ENCODE peak calls at places on chromosome 17, in five cellular contexts. One of them, this sample, is unnamed. For H3K27me3, the result is how much of the 10 kb centered on the place peaks cover.

GRCh38 chr17:44308320-44308818 is at the start of gene RUNDC3A:
- DNase-seq in heart right ventricle: peak
- DNase-seq in cardiac muscle cell: peak
- DNase-seq in IMR-90: peak
- DNase-seq in SK-N-SH: peak
- DNase-seq in this sample: peak

GRCh38 chr17:74923538-74924249 is 379 bp upstream of the OTOP2 start:
- DNase-seq in heart right ventricle: peak
- DNase-seq in cardiac muscle cell: peak
- DNase-seq in IMR-90: peak
- DNase-seq in SK-N-SH: peak
- DNase-seq in this sample: peak

GRCh38 chr17:76441681-76442340 is 11.1 kb downstream of the UBE2O start:
- DNase-seq in heart right ventricle: no peak
- DNase-seq in cardiac muscle cell: peak
- DNase-seq in IMR-90: no peak
- DNase-seq in SK-N-SH: no peak
- DNase-seq in this sample: no peak

GRCh38 chr17:75809631-75810111 is 25.1 kb downstream of the UNK start:
- DNase-seq in heart right ventricle: no peak
- DNase-seq in cardiac muscle cell: no peak
- DNase-seq in IMR-90: no peak
- DNase-seq in SK-N-SH: peak
- DNase-seq in this sample: peak

GRCh38 chr17:36650096-36650764 is 48.8 kb downstream of the MRM1 start:
- DNase-seq in heart right ventricle: no peak
- DNase-seq in cardiac muscle cell: no peak
- DNase-seq in IMR-90: no peak
- DNase-seq in SK-N-SH: no peak
- DNase-seq in this sample: no peak

GRCh38 chr17:38749222-38750043 is 1.3 kb upstream of the PCGF2 start:
- DNase-seq in heart right ventricle: peak
- DNase-seq in cardiac muscle cell: peak
- DNase-seq in IMR-90: peak
- DNase-seq in SK-N-SH: peak
- DNase-seq in this sample: peak

GRCh38 chr17:66549731-66550207 is 247.4 kb downstream of the PRKCA start:
- DNase-seq in heart right ventricle: no peak
- DNase-seq in cardiac muscle cell: no peak
- DNase-seq in IMR-90: peak
- DNase-seq in SK-N-SH: no peak
- DNase-seq in this sample: no peak

GRCh38 chr17:47735536-47736011 is 2.5 kb downstream of the TBX21 start:
- DNase-seq in heart right ventricle: no peak
- DNase-seq in cardiac muscle cell: no peak
- DNase-seq in IMR-90: no peak
- DNase-seq in SK-N-SH: peak
- DNase-seq in this sample: no peak

GRCh38 chr17:66900126-66901010 is 64.1 kb upstream of the CACNG4 start:
- DNase-seq in heart right ventricle: no peak
- DNase-seq in cardiac muscle cell: no peak
- DNase-seq in IMR-90: peak
- DNase-seq in SK-N-SH: peak
- DNase-seq in this sample: no peak

GRCh38 chr17:10337976-10338375 is 34.8 kb downstream of the MYH13 start:
- DNase-seq in heart right ventricle: no peak
- DNase-seq in cardiac muscle cell: no peak
- DNase-seq in IMR-90: peak
- DNase-seq in SK-N-SH: no peak
- DNase-seq in this sample: no peak

GRCh38 chr17:6454495-6455320 is 10.5 kb downstream of the PIMREG start:
- DNase-seq in heart right ventricle: no peak
- DNase-seq in cardiac muscle cell: no peak
- DNase-seq in IMR-90: no peak
- DNase-seq in SK-N-SH: peak
- DNase-seq in this sample: peak

GRCh38 chr17:61731330-61731729 is 132.0 kb downstream of the BRIP1 start:
- DNase-seq in heart right ventricle: no peak
- DNase-seq in cardiac muscle cell: no peak
- DNase-seq in IMR-90: peak
- DNase-seq in SK-N-SH: peak
- DNase-seq in this sample: no peak

GRCh38 chr17:47267354-47267828 is 13.8 kb downstream of the ITGB3 start:
- DNase-seq in heart right ventricle: no peak
- DNase-seq in cardiac muscle cell: no peak
- DNase-seq in IMR-90: peak
- DNase-seq in SK-N-SH: no peak
- DNase-seq in this sample: no peak

GRCh38 chr17:17107281-17107680 is 65.0 kb downstream of the MPRIP start:
- DNase-seq in heart right ventricle: no peak
- DNase-seq in cardiac muscle cell: no peak
- DNase-seq in IMR-90: no peak
- DNase-seq in SK-N-SH: no peak
- DNase-seq in this sample: no peak

GRCh38 chr17:61403846-61404701 is 4.4 kb downstream of the TBX2 start:
- DNase-seq in heart right ventricle: no peak
- DNase-seq in cardiac muscle cell: no peak
- DNase-seq in IMR-90: peak
- DNase-seq in SK-N-SH: no peak
- DNase-seq in this sample: peak

GRCh38 chr17:50633683-50634082 is 998 bp upstream of the ABCC3 start:
- DNase-seq in heart right ventricle: no peak
- DNase-seq in cardiac muscle cell: no peak
- DNase-seq in IMR-90: no peak
- DNase-seq in SK-N-SH: no peak
- DNase-seq in this sample: no peak

GRCh38 chr17:50634123-50634914 is at the start of gene ABCC3:
- DNase-seq in heart right ventricle: no peak
- DNase-seq in cardiac muscle cell: peak
- DNase-seq in IMR-90: no peak
- DNase-seq in SK-N-SH: peak
- DNase-seq in this sample: peak

GRCh38 chr17:50635720-50636144 is 1.1 kb downstream of the ABCC3 start:
- DNase-seq in heart right ventricle: no peak
- DNase-seq in cardiac muscle cell: no peak
- DNase-seq in IMR-90: no peak
- DNase-seq in SK-N-SH: peak
- DNase-seq in this sample: no peak

GRCh38 chr17:50636145-50636803 is 1.6 kb downstream of the ABCC3 start:
- DNase-seq in heart right ventricle: no peak
- DNase-seq in cardiac muscle cell: no peak
- DNase-seq in IMR-90: no peak
- DNase-seq in SK-N-SH: peak
- DNase-seq in this sample: no peak

DNA sequence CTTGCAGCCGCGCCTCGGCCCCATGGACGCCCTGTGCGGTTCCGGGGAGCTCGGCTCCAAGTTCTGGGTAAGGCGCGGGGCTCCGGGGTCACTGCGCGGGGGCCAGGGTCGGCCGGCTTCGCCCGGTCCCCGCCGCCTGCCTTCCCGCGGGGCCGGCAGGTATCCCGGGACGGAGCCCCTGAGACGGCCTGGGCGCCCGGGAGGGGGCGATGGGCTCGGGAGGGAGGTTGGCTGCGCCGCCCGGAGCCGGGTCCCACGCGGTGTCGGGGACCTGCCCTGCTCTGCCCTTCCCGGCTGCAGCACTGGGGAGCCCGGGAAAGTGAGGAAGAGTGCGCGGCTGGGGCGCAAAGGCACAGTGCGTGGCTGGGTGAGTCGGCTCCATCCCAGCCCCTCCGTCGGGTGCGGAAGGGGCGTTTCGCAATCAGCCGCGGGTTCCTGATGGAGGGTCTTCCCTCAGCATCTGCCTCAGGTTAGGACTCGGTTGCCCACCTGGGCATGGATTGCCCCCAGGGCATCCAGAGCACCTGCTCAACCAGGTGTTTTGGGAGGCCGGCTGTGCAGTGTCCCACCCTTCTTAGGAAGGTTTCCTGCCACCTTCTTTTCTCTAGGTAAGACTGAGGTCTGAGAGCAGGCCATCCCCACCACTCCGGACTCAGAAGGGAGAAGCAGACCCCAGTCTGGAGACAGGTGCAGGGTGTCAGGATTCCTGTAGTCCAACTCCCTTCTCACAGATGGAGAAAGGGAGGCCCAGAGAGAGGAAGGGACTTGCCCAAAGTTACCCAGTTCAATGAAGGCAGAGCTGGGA is 436 bp downstream of the ABCC3 start:
- DNase-seq in heart right ventricle: no peak
- DNase-seq in cardiac muscle cell: peak
- DNase-seq in IMR-90: no peak
- DNase-seq in SK-N-SH: peak
- DNase-seq in this sample: no peak
- H3K27me3 ChIP-seq in heart right ventricle: under half
- H3K27me3 ChIP-seq in cardiac muscle cell: half or more
- H3K27me3 ChIP-seq in IMR-90: under half
- H3K27me3 ChIP-seq in SK-N-SH: under half
- H3K27me3 ChIP-seq in this sample: under half

GRCh38 chr17:78317817-78318400 is 42.0 kb downstream of the SOCS3 start:
- DNase-seq in heart right ventricle: no peak
- DNase-seq in cardiac muscle cell: no peak
- DNase-seq in IMR-90: no peak
- DNase-seq in SK-N-SH: peak
- DNase-seq in this sample: no peak
- H3K4me3 ChIP-seq in heart right ventricle: no peak
- H3K4me3 ChIP-seq in cardiac muscle cell: no peak
- H3K4me3 ChIP-seq in IMR-90: no peak
- H3K4me3 ChIP-seq in SK-N-SH: no peak
- H3K4me3 ChIP-seq in this sample: no peak

GRCh38 chr17:81415681-81416080 is 20.4 kb downstream of the BAHCC1 start:
- DNase-seq in heart right ventricle: no peak
- DNase-seq in cardiac muscle cell: no peak
- DNase-seq in IMR-90: no peak
- DNase-seq in SK-N-SH: no peak
- DNase-seq in this sample: no peak

GRCh38 chr17:81411305-81411704 is 16.0 kb downstream of the BAHCC1 start:
- DNase-seq in heart right ventricle: no peak
- DNase-seq in cardiac muscle cell: no peak
- DNase-seq in IMR-90: no peak
- DNase-seq in SK-N-SH: no peak
- DNase-seq in this sample: no peak

GRCh38 chr17:81414751-81415516 is 19.7 kb downstream of the BAHCC1 start:
- DNase-seq in heart right ventricle: no peak
- DNase-seq in cardiac muscle cell: no peak
- DNase-seq in IMR-90: no peak
- DNase-seq in SK-N-SH: no peak
- DNase-seq in this sample: no peak

GRCh38 chr17:81412490-81413093 is 17.3 kb downstream of the BAHCC1 start:
- DNase-seq in heart right ventricle: peak
- DNase-seq in cardiac muscle cell: no peak
- DNase-seq in IMR-90: peak
- DNase-seq in SK-N-SH: no peak
- DNase-seq in this sample: no peak

GRCh38 chr17:81413497-81414135 is 18.4 kb downstream of the BAHCC1 start:
- DNase-seq in heart right ventricle: no peak
- DNase-seq in cardiac muscle cell: no peak
- DNase-seq in IMR-90: no peak
- DNase-seq in SK-N-SH: no peak
- DNase-seq in this sample: no peak
- H3K27ac ChIP-seq in heart right ventricle: no peak
- H3K27ac ChIP-seq in cardiac muscle cell: no peak
- H3K27ac ChIP-seq in IMR-90: no peak
- H3K27ac ChIP-seq in SK-N-SH: no peak
- H3K27ac ChIP-seq in this sample: no peak

DNA sequence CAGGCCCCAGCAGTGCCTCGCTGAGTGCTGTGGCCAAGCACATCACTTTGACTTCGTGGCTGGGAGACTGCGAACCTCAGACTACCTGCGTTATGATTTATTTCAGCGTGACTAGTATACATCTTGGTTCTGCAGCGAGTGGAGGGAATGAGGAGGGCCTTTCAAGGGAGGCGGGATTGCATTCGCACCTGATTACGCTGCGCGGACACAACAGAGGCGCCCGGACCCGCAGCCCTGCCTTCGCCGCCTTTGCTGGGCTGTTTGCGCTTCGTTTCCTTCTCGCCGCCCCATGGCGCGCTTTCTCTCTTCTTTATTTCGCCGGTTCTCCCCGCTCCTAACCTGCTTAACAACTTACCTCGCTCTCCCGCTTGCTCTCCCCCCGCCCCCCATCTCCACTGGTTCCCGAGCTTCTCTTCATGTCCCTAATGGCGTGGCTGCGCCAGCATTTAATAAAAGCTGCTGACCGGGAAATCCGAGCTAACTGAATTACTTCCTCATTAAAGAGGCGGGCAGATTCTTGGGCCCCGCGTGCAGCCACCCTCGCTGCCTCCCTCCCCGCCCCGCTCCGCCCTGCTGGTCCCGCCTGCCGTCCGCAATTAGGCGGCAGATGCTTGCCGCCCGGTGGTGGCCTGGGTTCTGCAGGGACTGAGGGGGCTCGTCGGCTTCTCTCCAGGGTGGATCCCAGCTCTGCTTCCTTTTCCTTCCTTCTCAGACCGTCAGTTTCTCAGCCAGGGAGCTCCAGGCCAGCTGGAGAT is 257.6 kb upstream of the SDK2 start:
- DNase-seq in heart right ventricle: peak
- DNase-seq in cardiac muscle cell: peak
- DNase-seq in IMR-90: no peak
- DNase-seq in SK-N-SH: no peak
- DNase-seq in this sample: peak
- H3K27me3 ChIP-seq in heart right ventricle: half or more
- H3K27me3 ChIP-seq in cardiac muscle cell: half or more
- H3K27me3 ChIP-seq in IMR-90: under half
- H3K27me3 ChIP-seq in SK-N-SH: under half
- H3K27me3 ChIP-seq in this sample: half or more

GRCh38 chr17:1593630-1593931 is 31.0 kb upstream of the PITPNA start:
- DNase-seq in heart right ventricle: no peak
- DNase-seq in cardiac muscle cell: no peak
- DNase-seq in IMR-90: no peak
- DNase-seq in SK-N-SH: no peak
- DNase-seq in this sample: no peak

GRCh38 chr17:1590747-1591473 is 28.3 kb upstream of the PITPNA start:
- DNase-seq in heart right ventricle: no peak
- DNase-seq in cardiac muscle cell: no peak
- DNase-seq in IMR-90: no peak
- DNase-seq in SK-N-SH: peak
- DNase-seq in this sample: no peak

GRCh38 chr17:1592751-1593629 is 30.4 kb upstream of the PITPNA start:
- DNase-seq in heart right ventricle: no peak
- DNase-seq in cardiac muscle cell: no peak
- DNase-seq in IMR-90: no peak
- DNase-seq in SK-N-SH: no peak
- DNase-seq in this sample: no peak

GRCh38 chr17:1590031-1590746 is 27.6 kb upstream of the PITPNA start:
- DNase-seq in heart right ventricle: peak
- DNase-seq in cardiac muscle cell: peak
- DNase-seq in IMR-90: peak
- DNase-seq in SK-N-SH: no peak
- DNase-seq in this sample: peak

GRCh38 chr17:1591474-1592090 is 29.0 kb upstream of the PITPNA start:
- DNase-seq in heart right ventricle: no peak
- DNase-seq in cardiac muscle cell: no peak
- DNase-seq in IMR-90: no peak
- DNase-seq in SK-N-SH: peak
- DNase-seq in this sample: no peak
- H3K4me3 ChIP-seq in heart right ventricle: no peak
- H3K4me3 ChIP-seq in cardiac muscle cell: no peak
- H3K4me3 ChIP-seq in IMR-90: no peak
- H3K4me3 ChIP-seq in SK-N-SH: no peak
- H3K4me3 ChIP-seq in this sample: no peak

This sample was measured in lower lobe of right lung.